ENCODE peak calls at places on chromosomes 5 and 9, in five cellular contexts. One of them, this sample, is unnamed.

GRCh38 chr5:143682221-143682620 is 129.7 kb upstream of the HMHB1 start:
- DNase-seq in esophagus squamous epithelium: no peak
- DNase-seq in upper lobe of left lung: no peak
- DNase-seq in A549: no peak
- DNase-seq in HCT116: no peak
- DNase-seq in this sample: no peak

GRCh38 chr5:151663617-151664322 is 22.9 kb downstream of the SPARC start:
- DNase-seq in esophagus squamous epithelium: no peak
- DNase-seq in upper lobe of left lung: no peak
- DNase-seq in A549: no peak
- DNase-seq in HCT116: no peak
- DNase-seq in this sample: no peak

GRCh38 chr9:97594414-97594921 is 38.7 kb downstream of the TSTD2 start:
- DNase-seq in esophagus squamous epithelium: no peak
- DNase-seq in upper lobe of left lung: no peak
- DNase-seq in A549: no peak
- DNase-seq in HCT116: no peak
- DNase-seq in this sample: no peak

GRCh38 chr5:43192558-43193170 is 639 bp downstream of the NIM1K start:
- DNase-seq in esophagus squamous epithelium: no peak
- DNase-seq in upper lobe of left lung: peak
- DNase-seq in A549: no peak
- DNase-seq in HCT116: no peak
- DNase-seq in this sample: no peak

GRCh38 chr9:98807070-98807810 is at the start of gene GALNT12:
- DNase-seq in esophagus squamous epithelium: no peak
- DNase-seq in upper lobe of left lung: peak
- DNase-seq in A549: peak
- DNase-seq in HCT116: no peak
- DNase-seq in this sample: no peak

GRCh38 chr9:117098331-117098730 is 316.5 kb downstream of the ASTN2 start:
- DNase-seq in esophagus squamous epithelium: no peak
- DNase-seq in upper lobe of left lung: no peak
- DNase-seq in A549: no peak
- DNase-seq in HCT116: no peak
- DNase-seq in this sample: no peak

GRCh38 chr5:2724831-2725230 is 26.6 kb downstream of the IRX2 start:
- DNase-seq in esophagus squamous epithelium: no peak
- DNase-seq in upper lobe of left lung: no peak
- DNase-seq in A549: no peak
- DNase-seq in HCT116: no peak
- DNase-seq in this sample: no peak

GRCh38 chr5:167961731-167962130 is 329.7 kb upstream of the WWC1 start:
- DNase-seq in esophagus squamous epithelium: no peak
- DNase-seq in upper lobe of left lung: no peak
- DNase-seq in A549: no peak
- DNase-seq in HCT116: no peak
- DNase-seq in this sample: no peak

GRCh38 chr5:10632110-10632903 is 68.4 kb downstream of the ANKRD33B start:
- DNase-seq in esophagus squamous epithelium: no peak
- DNase-seq in upper lobe of left lung: no peak
- DNase-seq in A549: no peak
- DNase-seq in HCT116: peak
- DNase-seq in this sample: no peak

GRCh38 chr5:144028058-144028457 is 142.4 kb downstream of the YIPF5 start:
- DNase-seq in esophagus squamous epithelium: no peak
- DNase-seq in upper lobe of left lung: no peak
- DNase-seq in A549: no peak
- DNase-seq in HCT116: no peak
- DNase-seq in this sample: no peak

GRCh38 chr5:32771037-32771436 is 59.9 kb downstream of the NPR3 start:
- DNase-seq in esophagus squamous epithelium: no peak
- DNase-seq in upper lobe of left lung: no peak
- DNase-seq in A549: no peak
- DNase-seq in HCT116: no peak
- DNase-seq in this sample: no peak

GRCh38 chr9:124021385-124021769 is 9.8 kb downstream of the LHX2 start:
- DNase-seq in esophagus squamous epithelium: no peak
- DNase-seq in upper lobe of left lung: no peak
- DNase-seq in A549: no peak
- DNase-seq in HCT116: no peak
- DNase-seq in this sample: no peak

GRCh38 chr5:148998174-148998797 is 64.6 kb downstream of the SH3TC2 start:
- DNase-seq in esophagus squamous epithelium: no peak
- DNase-seq in upper lobe of left lung: no peak
- DNase-seq in A549: peak
- DNase-seq in HCT116: peak
- DNase-seq in this sample: no peak

GRCh38 chr5:113749334-113749733 is 235.8 kb downstream of the YTHDC2 start:
- DNase-seq in esophagus squamous epithelium: no peak
- DNase-seq in upper lobe of left lung: no peak
- DNase-seq in A549: no peak
- DNase-seq in HCT116: no peak
- DNase-seq in this sample: no peak

GRCh38 chr5:177327539-177328522 is 16.1 kb upstream of the MXD3 start:
- DNase-seq in esophagus squamous epithelium: no peak
- DNase-seq in upper lobe of left lung: peak
- DNase-seq in A549: no peak
- DNase-seq in HCT116: no peak
- DNase-seq in this sample: no peak

GRCh38 chr5:121691478-121691877 is 160.2 kb upstream of the FTMT start:
- DNase-seq in esophagus squamous epithelium: no peak
- DNase-seq in upper lobe of left lung: no peak
- DNase-seq in A549: no peak
- DNase-seq in HCT116: no peak
- DNase-seq in this sample: no peak

GRCh38 chr5:43685271-43685950 is 82.4 kb downstream of the NNT start:
- DNase-seq in esophagus squamous epithelium: no peak
- DNase-seq in upper lobe of left lung: no peak
- DNase-seq in A549: no peak
- DNase-seq in HCT116: no peak
- DNase-seq in this sample: no peak

GRCh38 chr9:127637322-127637847 is 25.3 kb downstream of the STXBP1 start:
- DNase-seq in esophagus squamous epithelium: no peak
- DNase-seq in upper lobe of left lung: no peak
- DNase-seq in A549: no peak
- DNase-seq in HCT116: no peak
- DNase-seq in this sample: no peak

GRCh38 chr9:77546391-77546790 is 101.7 kb downstream of the GNA14 start:
- DNase-seq in esophagus squamous epithelium: no peak
- DNase-seq in upper lobe of left lung: no peak
- DNase-seq in A549: no peak
- DNase-seq in HCT116: no peak
- DNase-seq in this sample: no peak

GRCh38 chr9:33190021-33190420 is 22.9 kb upstream of the B4GALT1 start:
- DNase-seq in esophagus squamous epithelium: no peak
- DNase-seq in upper lobe of left lung: no peak
- DNase-seq in A549: no peak
- DNase-seq in HCT116: no peak
- DNase-seq in this sample: no peak

GRCh38 chr9:69976165-69976564 is 67.5 kb upstream of the MAMDC2 start:
- DNase-seq in esophagus squamous epithelium: no peak
- DNase-seq in upper lobe of left lung: no peak
- DNase-seq in A549: no peak
- DNase-seq in HCT116: peak
- DNase-seq in this sample: no peak

GRCh38 chr5:95375591-95375990 is 15.6 kb upstream of the FAM81B start:
- DNase-seq in esophagus squamous epithelium: no peak
- DNase-seq in upper lobe of left lung: no peak
- DNase-seq in A549: no peak
- DNase-seq in HCT116: no peak
- DNase-seq in this sample: no peak

GRCh38 chr5:171893290-171893890 is 107.8 kb downstream of the SMIM23 start:
- DNase-seq in esophagus squamous epithelium: no peak
- DNase-seq in upper lobe of left lung: no peak
- DNase-seq in A549: no peak
- DNase-seq in HCT116: no peak
- DNase-seq in this sample: no peak

GRCh38 chr9:134606951-134607733 is 34.5 kb upstream of the COL5A1 start:
- DNase-seq in esophagus squamous epithelium: no peak
- DNase-seq in upper lobe of left lung: no peak
- DNase-seq in A549: no peak
- DNase-seq in HCT116: peak
- DNase-seq in this sample: no peak

GRCh38 chr9:91207889-91208651 is 153.6 kb downstream of the AUH start:
- DNase-seq in esophagus squamous epithelium: no peak
- DNase-seq in upper lobe of left lung: no peak
- DNase-seq in A549: no peak
- DNase-seq in HCT116: no peak
- DNase-seq in this sample: no peak

GRCh38 chr5:73028991-73029540 is 73.2 kb downstream of the FCHO2 start:
- DNase-seq in esophagus squamous epithelium: no peak
- DNase-seq in upper lobe of left lung: no peak
- DNase-seq in A549: no peak
- DNase-seq in HCT116: no peak
- DNase-seq in this sample: no peak

GRCh38 chr9:33884856-33885701 is 68.1 kb downstream of the UBE2R2 start:
- DNase-seq in esophagus squamous epithelium: no peak
- DNase-seq in upper lobe of left lung: no peak
- DNase-seq in A549: no peak
- DNase-seq in HCT116: no peak
- DNase-seq in this sample: no peak

GRCh38 chr9:108167136-108167900 is 677.7 kb upstream of the KLF4 start:
- DNase-seq in esophagus squamous epithelium: no peak
- DNase-seq in upper lobe of left lung: no peak
- DNase-seq in A549: no peak
- DNase-seq in HCT116: no peak
- DNase-seq in this sample: no peak

GRCh38 chr9:112301420-112301819 is 32.0 kb downstream of the PTBP3 start:
- DNase-seq in esophagus squamous epithelium: no peak
- DNase-seq in upper lobe of left lung: no peak
- DNase-seq in A549: no peak
- DNase-seq in HCT116: no peak
- DNase-seq in this sample: no peak
- TF ChIP-seq POLR2A in esophagus squamous epithelium: no peak
- TF ChIP-seq POLR2A in upper lobe of left lung: no peak
- TF ChIP-seq POLR2A in A549: no peak
- TF ChIP-seq POLR2A in HCT116: no peak
- TF ChIP-seq POLR2A in this sample: no peak

DNA sequence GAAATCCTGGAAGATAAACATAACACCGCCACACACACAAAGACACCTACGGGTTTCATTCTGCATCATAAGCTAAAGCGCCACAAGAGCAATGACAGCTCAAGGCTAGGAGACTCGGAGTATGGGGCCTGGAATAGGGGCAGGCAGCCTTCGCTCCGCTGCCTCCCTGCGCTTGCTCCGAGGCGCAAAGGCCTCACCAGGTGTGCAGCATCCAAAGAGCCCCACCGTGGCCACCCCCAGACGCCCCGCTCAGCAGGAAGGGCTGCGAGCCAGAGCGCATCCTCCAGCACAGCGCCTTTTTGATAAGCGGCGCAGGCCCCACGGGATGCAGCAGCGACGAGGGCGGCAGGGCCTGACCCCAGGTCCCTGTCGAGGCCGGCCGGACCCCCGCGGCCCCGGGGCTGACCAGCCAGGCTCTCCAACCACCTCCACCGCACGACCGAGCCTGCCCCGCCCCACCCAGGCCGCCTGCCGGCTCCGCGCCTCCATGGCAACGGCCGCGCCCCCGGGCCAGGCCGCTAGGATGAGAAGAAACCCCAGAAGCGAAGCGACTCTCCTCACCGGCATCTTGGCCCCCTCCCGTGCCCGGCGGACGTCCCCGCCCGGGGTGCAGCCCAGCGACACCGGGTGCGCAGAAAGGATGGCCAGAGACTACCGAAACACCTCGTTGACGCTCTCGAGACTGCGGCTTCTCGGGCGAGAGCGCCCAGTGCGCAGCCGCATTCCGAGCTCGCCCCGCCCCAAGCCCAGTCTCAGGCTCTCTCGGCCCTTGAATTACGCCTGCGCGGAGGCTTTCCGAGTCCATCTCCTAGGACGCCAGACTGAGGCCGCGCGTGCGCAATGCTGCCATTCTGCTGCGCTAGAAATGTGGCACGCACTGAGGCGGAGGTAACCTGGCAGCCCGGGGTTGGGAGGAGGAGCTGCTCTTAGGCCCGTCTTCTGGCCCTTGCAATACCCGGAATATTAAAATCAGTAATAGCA is at the start of gene KIF3A:
- DNase-seq in esophagus squamous epithelium: peak
- DNase-seq in upper lobe of left lung: peak
- DNase-seq in A549: peak
- DNase-seq in HCT116: peak
- DNase-seq in this sample: peak
- TF ChIP-seq POLR2A in esophagus squamous epithelium: peak
- TF ChIP-seq POLR2A in upper lobe of left lung: no peak
- TF ChIP-seq POLR2A in A549: peak
- TF ChIP-seq POLR2A in HCT116: peak
- TF ChIP-seq POLR2A in this sample: no peak

GRCh38 chr5:67010684-67011409 is 185.8 kb downstream of the CD180 start:
- DNase-seq in esophagus squamous epithelium: no peak
- DNase-seq in upper lobe of left lung: no peak
- DNase-seq in A549: no peak
- DNase-seq in HCT116: no peak
- DNase-seq in this sample: no peak
- TF ChIP-seq POLR2A in esophagus squamous epithelium: peak
- TF ChIP-seq POLR2A in upper lobe of left lung: no peak
- TF ChIP-seq POLR2A in A549: no peak
- TF ChIP-seq POLR2A in HCT116: no peak
- TF ChIP-seq POLR2A in this sample: no peak

GRCh38 chr9:129888085-129888808 is 53.0 kb downstream of the USP20 start:
- DNase-seq in esophagus squamous epithelium: peak
- DNase-seq in upper lobe of left lung: peak
- DNase-seq in A549: no peak
- DNase-seq in HCT116: no peak
- DNase-seq in this sample: peak

GRCh38 chr9:129891519-129891918 is 56.3 kb downstream of the USP20 start:
- DNase-seq in esophagus squamous epithelium: no peak
- DNase-seq in upper lobe of left lung: no peak
- DNase-seq in A549: no peak
- DNase-seq in HCT116: no peak
- DNase-seq in this sample: no peak

GRCh38 chr9:129889461-129889935 is 54.2 kb downstream of the USP20 start:
- DNase-seq in esophagus squamous epithelium: no peak
- DNase-seq in upper lobe of left lung: no peak
- DNase-seq in A549: no peak
- DNase-seq in HCT116: no peak
- DNase-seq in this sample: no peak

GRCh38 chr9:129888809-129889460 is 53.7 kb downstream of the USP20 start:
- DNase-seq in esophagus squamous epithelium: no peak
- DNase-seq in upper lobe of left lung: no peak
- DNase-seq in A549: no peak
- DNase-seq in HCT116: no peak
- DNase-seq in this sample: no peak

GRCh38 chr9:129889936-129890717 is 54.9 kb downstream of the USP20 start:
- DNase-seq in esophagus squamous epithelium: no peak
- DNase-seq in upper lobe of left lung: peak
- DNase-seq in A549: no peak
- DNase-seq in HCT116: no peak
- DNase-seq in this sample: no peak
- TF ChIP-seq POLR2A in esophagus squamous epithelium: no peak
- TF ChIP-seq POLR2A in upper lobe of left lung: no peak
- TF ChIP-seq POLR2A in A549: no peak
- TF ChIP-seq POLR2A in HCT116: no peak
- TF ChIP-seq POLR2A in this sample: no peak